ENCODE peak calls at places on chromosomes 7 and 10, in ten cellular contexts. B, N, U, Q, E, J, T, Z, W and G are unnamed samples.

GRCh38 chr7:37352974-37353948 is 95.4 kb downstream of the ELMO1 start:
- DNase-seq in B (no peak), U (no peak), N (no peak), Z (peak; percentile 15), J (peak; percentile 67), W (no peak), Q (peak; percentile 8), T (no peak), E (no peak), G (peak; percentile 82)

GRCh38 chr10:19921300-19922140 is 105.3 kb downstream of the PLXDC2 start:
- DNase-seq in E (no peak), W (no peak), T (peak; percentile 73), Q (no peak), N (no peak), J (no peak), U (peak; percentile 67), B (no peak), Z (no peak), G (no peak)

GRCh38 chr10:112526130-112526529 is 79.1 kb downstream of the VTI1A start:
- DNase-seq in U (peak; percentile 28), J (no peak), Q (peak; percentile 11), B (no peak), E (no peak), W (no peak), N (no peak), T (peak; percentile 42), Z (no peak), G (no peak)

GRCh38 chr10:84193327-84193726 is 1.0 kb upstream of the CDHR1 start:
- DNase-seq in J (no peak), Z (no peak), E (no peak), T (no peak), U (no peak), W (no peak), N (no peak), B (no peak), Q (no peak), G (no peak)

GRCh38 chr10:124296121-124296812 is 122.5 kb downstream of the OAT start:
- DNase-seq in J (peak; percentile 46), Q (no peak), U (no peak), T (peak; percentile 22), W (peak; percentile 37), E (no peak), B (no peak), Z (no peak), N (no peak), G (no peak)

GRCh38 chr10:101585841-101586240 is 2.2 kb downstream of the POLL start:
- DNase-seq in J (no peak), B (no peak), T (no peak), W (no peak), E (no peak), N (no peak), Z (no peak), Q (no peak), U (no peak), G (no peak)

GRCh38 chr7:144130730-144131129 is 7.8 kb downstream of the OR2A14 start:
- DNase-seq in Z (no peak), Q (no peak), E (no peak), T (no peak), B (no peak), U (no peak), N (no peak), J (no peak), W (no peak), G (no peak)

GRCh38 chr10:29555746-29556481 is 78.9 kb downstream of the SVIL start:
- DNase-seq in T (peak; percentile 86), J (no peak), B (no peak), E (no peak), Z (no peak), W (no peak), Q (peak; percentile 76), N (no peak), U (peak; percentile 85), G (no peak)

DNA sequence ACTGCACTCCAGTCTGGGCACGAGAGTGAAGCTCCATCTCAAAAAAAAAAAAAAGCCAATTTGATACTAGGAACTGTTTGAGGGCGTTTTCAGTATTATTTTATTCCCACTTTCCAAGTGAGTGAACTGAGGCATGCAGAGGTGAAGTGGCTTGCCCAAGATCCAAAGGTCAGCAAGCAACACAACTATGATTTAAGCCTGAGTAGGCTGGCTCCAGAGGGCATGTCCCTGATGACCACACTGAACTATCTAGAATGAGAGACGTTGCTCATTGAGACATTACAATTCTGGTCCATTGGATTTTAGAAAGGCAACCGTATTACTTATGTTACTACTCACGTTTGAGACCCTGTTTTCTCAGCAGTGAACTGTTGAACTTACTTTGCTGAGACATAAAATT is 20.8 kb downstream of the KCNMA1 start:
- DNase-seq in Z (no peak), N (no peak), T (no peak), U (no peak), J (no peak), E (no peak), W (no peak), B (no peak), Q (no peak), G (no peak)
- H3K4me3 ChIP-seq in Z (no peak overlapping the region), N (no peak overlapping the region), T (no peak overlapping the region), U (no peak overlapping the region), J (no peak overlapping the region), E (no peak overlapping the region), W (no peak overlapping the region), B (no peak overlapping the region), Q (no peak overlapping the region), G (no peak overlapping the region)

GRCh38 chr10:131202964-131203363 is 108.6 kb downstream of the TCERG1L start:
- DNase-seq in E (no peak), N (no peak), B (no peak), T (no peak), J (no peak), Q (no peak), U (no peak), Z (no peak), W (no peak), G (no peak)
- H3K4me2 ChIP-seq in E (no peak overlapping the region), N (no peak overlapping the region), B (no peak overlapping the region), T (no peak overlapping the region), J (no peak overlapping the region), Q (no peak overlapping the region), U (no peak overlapping the region), Z (no peak overlapping the region), W (no peak overlapping the region), G (no peak overlapping the region)

GRCh38 chr10:50850576-50851340 is 34.7 kb downstream of the A1CF start:
- DNase-seq in T (peak; percentile 23), Q (no peak), Z (no peak), B (peak; percentile 37), U (no peak), N (peak; percentile 2), W (no peak), E (no peak), J (no peak), G (no peak)
- H3K4me3 ChIP-seq in T (no peak overlapping the region), Q (no peak overlapping the region), Z (no peak overlapping the region), B (no peak overlapping the region), U (no peak overlapping the region), N (no peak overlapping the region), W (no peak overlapping the region), E (peak overlapping the region; percentile 15), J (no peak overlapping the region), G (no peak overlapping the region)

DNA sequence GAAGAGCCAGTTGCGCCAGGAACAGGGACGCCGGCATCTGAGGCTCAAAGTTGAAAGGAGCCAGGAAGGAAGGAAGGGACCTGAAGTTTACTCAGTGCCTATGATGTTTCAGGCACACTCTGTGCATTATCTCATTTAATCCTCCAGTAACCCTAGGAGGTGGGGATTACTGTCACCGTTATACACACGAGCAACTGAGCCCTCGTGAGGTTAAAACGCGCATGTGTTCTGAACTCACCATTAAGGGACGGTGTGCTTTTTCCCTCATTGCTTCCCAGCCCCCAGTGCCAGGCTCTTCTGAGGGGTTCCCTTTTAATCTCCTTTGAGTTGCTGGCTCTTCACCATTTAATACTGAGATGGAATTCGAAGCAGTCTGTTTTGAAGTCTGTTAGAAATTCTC is 102.1 kb downstream of the TAX1BP1 start:
- DNase-seq in T (peak; percentile 21), E (no peak), Z (no peak), J (peak; percentile 26), W (no peak), B (no peak), U (no peak), Q (no peak), N (no peak), G (no peak)
- H3K4me2 ChIP-seq in T (no peak overlapping the region), E (no peak overlapping the region), Z (no peak overlapping the region), J (no peak overlapping the region), W (peak overlapping the region; percentile 52), B (no peak overlapping the region), U (no peak overlapping the region), Q (no peak overlapping the region), N (no peak overlapping the region), G (no peak overlapping the region)